ENCODE peak calls at places on chromosomes 1 and 21, in six cellular contexts. One of them, this sample, is unnamed. For H3K27me3, the result is how much of the 10 kb centered on the place peaks cover.

GRCh38 chr21:39637197-39637970 is 24.6 kb downstream of the B3GALT5 start:
- DNase-seq in prostate gland: no peak
- DNase-seq in spleen: no peak
- DNase-seq in upper lobe of left lung: no peak
- DNase-seq in Panc1: no peak
- DNase-seq in HL-60: no peak
- DNase-seq in this sample: peak

GRCh38 chr21:38806153-38806941 is 618 bp downstream of the ETS2 start:
- DNase-seq in prostate gland: no peak
- DNase-seq in spleen: peak
- DNase-seq in upper lobe of left lung: peak
- DNase-seq in Panc1: no peak
- DNase-seq in HL-60: no peak
- DNase-seq in this sample: peak

GRCh38 chr1:44775930-44776748 is 799 bp downstream of the RPS8 start:
- DNase-seq in prostate gland: no peak
- DNase-seq in spleen: peak
- DNase-seq in upper lobe of left lung: peak
- DNase-seq in Panc1: no peak
- DNase-seq in HL-60: peak
- DNase-seq in this sample: peak

GRCh38 chr21:15953551-15954116 is 223.9 kb downstream of the USP25 start:
- DNase-seq in prostate gland: no peak
- DNase-seq in spleen: no peak
- DNase-seq in upper lobe of left lung: no peak
- DNase-seq in Panc1: no peak
- DNase-seq in HL-60: no peak
- DNase-seq in this sample: no peak

GRCh38 chr1:51853360-51853759 is 25.2 kb downstream of the NRDC start:
- DNase-seq in prostate gland: no peak
- DNase-seq in spleen: no peak
- DNase-seq in upper lobe of left lung: no peak
- DNase-seq in Panc1: no peak
- DNase-seq in HL-60: no peak
- DNase-seq in this sample: no peak

GRCh38 chr21:32597205-32597604 is 11.9 kb upstream of the TCP10L start:
- DNase-seq in prostate gland: no peak
- DNase-seq in spleen: no peak
- DNase-seq in upper lobe of left lung: no peak
- DNase-seq in Panc1: peak
- DNase-seq in HL-60: no peak
- DNase-seq in this sample: no peak

GRCh38 chr1:224223819-224224714 is 41.0 kb downstream of the DEGS1 start:
- DNase-seq in prostate gland: no peak
- DNase-seq in spleen: no peak
- DNase-seq in upper lobe of left lung: no peak
- DNase-seq in Panc1: peak
- DNase-seq in HL-60: no peak
- DNase-seq in this sample: no peak

GRCh38 chr21:37337831-37338230 is 28.7 kb upstream of the DYRK1A start:
- DNase-seq in prostate gland: no peak
- DNase-seq in spleen: no peak
- DNase-seq in upper lobe of left lung: no peak
- DNase-seq in Panc1: no peak
- DNase-seq in HL-60: no peak
- DNase-seq in this sample: no peak

GRCh38 chr1:227070638-227071285 is 130.7 kb downstream of the COQ8A start:
- DNase-seq in prostate gland: no peak
- DNase-seq in spleen: no peak
- DNase-seq in upper lobe of left lung: no peak
- DNase-seq in Panc1: no peak
- DNase-seq in HL-60: no peak
- DNase-seq in this sample: no peak

GRCh38 chr1:144551107-144551542 is 41.6 kb upstream of the PPIAL4F start:
- DNase-seq in prostate gland: no peak
- DNase-seq in spleen: peak
- DNase-seq in upper lobe of left lung: peak
- DNase-seq in Panc1: no peak
- DNase-seq in HL-60: no peak
- DNase-seq in this sample: peak
- H3K4me3 ChIP-seq in prostate gland: no peak
- H3K4me3 ChIP-seq in spleen: peak
- H3K4me3 ChIP-seq in upper lobe of left lung: no peak
- H3K4me3 ChIP-seq in Panc1: peak
- H3K4me3 ChIP-seq in HL-60: peak
- H3K4me3 ChIP-seq in this sample: peak

GRCh38 chr1:32398401-32398800 is 4.2 kb upstream of the BSDC1 start:
- DNase-seq in prostate gland: no peak
- DNase-seq in spleen: no peak
- DNase-seq in upper lobe of left lung: no peak
- DNase-seq in Panc1: no peak
- DNase-seq in HL-60: no peak
- DNase-seq in this sample: no peak

GRCh38 chr1:32404956-32405355 is 10.7 kb upstream of the BSDC1 start:
- DNase-seq in prostate gland: no peak
- DNase-seq in spleen: no peak
- DNase-seq in upper lobe of left lung: no peak
- DNase-seq in Panc1: no peak
- DNase-seq in HL-60: no peak
- DNase-seq in this sample: no peak

GRCh38 chr1:32396482-32396881 is 2.2 kb upstream of the BSDC1 start:
- DNase-seq in prostate gland: no peak
- DNase-seq in spleen: no peak
- DNase-seq in upper lobe of left lung: no peak
- DNase-seq in Panc1: no peak
- DNase-seq in HL-60: no peak
- DNase-seq in this sample: no peak

GRCh38 chr1:32399853-32400252 is 5.6 kb upstream of the BSDC1 start:
- DNase-seq in prostate gland: no peak
- DNase-seq in spleen: no peak
- DNase-seq in upper lobe of left lung: no peak
- DNase-seq in Panc1: no peak
- DNase-seq in HL-60: no peak
- DNase-seq in this sample: no peak

DNA sequence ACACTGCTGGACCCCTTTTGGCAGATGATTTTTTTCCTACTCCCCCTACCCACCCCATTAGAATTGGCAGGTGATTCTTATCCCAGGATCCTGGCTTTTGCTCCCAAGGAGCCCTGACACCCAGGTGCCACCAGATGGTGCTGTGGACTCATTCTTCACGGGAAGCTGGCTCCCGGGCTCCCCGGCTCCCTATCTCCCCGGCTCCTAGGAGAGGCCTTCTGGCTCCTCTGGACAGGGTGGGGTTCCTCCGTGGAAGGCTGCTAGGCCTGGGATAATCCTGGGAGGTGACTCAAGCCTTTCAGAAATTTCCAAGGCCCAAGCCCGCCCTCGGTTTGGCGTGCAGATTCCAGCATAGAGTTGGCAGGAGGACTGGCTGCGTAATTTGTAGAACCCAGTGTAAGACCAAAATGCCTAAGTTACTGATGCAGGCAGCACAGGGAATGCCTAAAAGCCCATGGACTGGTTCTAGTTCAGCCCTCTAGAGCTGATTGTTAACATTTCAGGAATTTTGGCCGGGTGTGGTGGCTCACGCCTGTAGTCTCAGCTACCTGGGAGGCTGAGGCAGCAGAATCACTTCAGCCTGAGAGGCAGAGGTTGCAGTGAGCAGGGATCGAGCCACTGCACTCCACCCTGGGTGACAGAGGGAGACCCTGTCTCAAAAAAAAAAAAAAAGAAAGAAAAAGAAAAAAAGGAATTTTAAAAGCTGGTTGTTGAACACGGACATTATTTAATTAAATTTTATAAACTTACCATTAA is 6.8 kb upstream of the BSDC1 start:
- DNase-seq in prostate gland: peak
- DNase-seq in spleen: peak
- DNase-seq in upper lobe of left lung: peak
- DNase-seq in Panc1: no peak
- DNase-seq in HL-60: peak
- DNase-seq in this sample: peak
- TF ChIP-seq POLR2AphosphoS5 in prostate gland: peak
- TF ChIP-seq POLR2AphosphoS5 in spleen: no peak
- TF ChIP-seq POLR2AphosphoS5 in upper lobe of left lung: no peak
- TF ChIP-seq POLR2AphosphoS5 in Panc1: no peak
- TF ChIP-seq POLR2AphosphoS5 in HL-60: no peak
- TF ChIP-seq POLR2AphosphoS5 in this sample: no peak

DNA sequence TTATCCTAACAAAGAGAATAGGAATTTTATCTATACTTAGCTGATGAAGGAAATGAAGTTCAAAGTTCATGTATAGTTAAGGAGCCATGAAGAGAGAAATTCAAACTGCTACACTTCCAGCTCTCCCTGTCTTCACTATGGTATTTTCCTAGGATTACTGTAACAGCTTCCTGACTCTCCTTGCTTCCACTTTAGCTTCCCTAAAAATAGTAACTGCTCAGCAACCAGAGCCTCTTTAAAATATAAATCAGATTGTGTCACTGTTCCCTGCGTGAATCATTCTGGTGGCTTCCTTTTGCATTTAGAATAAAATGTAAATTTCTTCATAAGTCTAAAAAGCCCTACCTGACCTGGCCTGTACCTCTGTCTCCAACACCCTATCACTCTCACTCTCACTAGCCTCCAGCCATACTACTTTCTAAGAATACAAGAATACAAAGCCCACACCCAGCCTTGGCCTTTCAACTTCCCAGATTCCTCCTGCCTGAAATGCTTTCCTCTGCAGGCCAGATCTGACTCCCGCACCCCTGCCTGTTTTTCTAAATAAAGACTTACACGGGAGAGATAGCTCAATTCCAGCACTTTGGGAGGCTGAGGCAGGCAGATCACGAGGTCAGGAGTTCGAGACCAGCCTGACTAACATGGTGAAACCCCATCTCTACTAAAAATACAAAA is 30.5 kb downstream of the OR10J1 start:
- DNase-seq in prostate gland: no peak
- DNase-seq in spleen: no peak
- DNase-seq in upper lobe of left lung: no peak
- DNase-seq in Panc1: no peak
- DNase-seq in HL-60: no peak
- DNase-seq in this sample: no peak
- H3K27me3 ChIP-seq in prostate gland: under half
- H3K27me3 ChIP-seq in spleen: under half
- H3K27me3 ChIP-seq in upper lobe of left lung: under half
- H3K27me3 ChIP-seq in Panc1: under half
- H3K27me3 ChIP-seq in HL-60: under half
- H3K27me3 ChIP-seq in this sample: under half

GRCh38 chr1:109370712-109371270 is 26.9 kb downstream of the SORT1 start:
- DNase-seq in prostate gland: no peak
- DNase-seq in spleen: no peak
- DNase-seq in upper lobe of left lung: no peak
- DNase-seq in Panc1: no peak
- DNase-seq in HL-60: peak
- DNase-seq in this sample: no peak

GRCh38 chr1:109368464-109368863 is 29.3 kb downstream of the SORT1 start:
- DNase-seq in prostate gland: no peak
- DNase-seq in spleen: no peak
- DNase-seq in upper lobe of left lung: no peak
- DNase-seq in Panc1: no peak
- DNase-seq in HL-60: no peak
- DNase-seq in this sample: no peak

GRCh38 chr1:109373051-109373593 is 24.6 kb downstream of the SORT1 start:
- DNase-seq in prostate gland: no peak
- DNase-seq in spleen: no peak
- DNase-seq in upper lobe of left lung: peak
- DNase-seq in Panc1: no peak
- DNase-seq in HL-60: no peak
- DNase-seq in this sample: peak

GRCh38 chr1:109369167-109369746 is 28.5 kb downstream of the SORT1 start:
- DNase-seq in prostate gland: no peak
- DNase-seq in spleen: no peak
- DNase-seq in upper lobe of left lung: peak
- DNase-seq in Panc1: no peak
- DNase-seq in HL-60: no peak
- DNase-seq in this sample: no peak

GRCh38 chr1:109371271-109371739 is 26.4 kb downstream of the SORT1 start:
- DNase-seq in prostate gland: peak
- DNase-seq in spleen: no peak
- DNase-seq in upper lobe of left lung: peak
- DNase-seq in Panc1: no peak
- DNase-seq in HL-60: peak
- DNase-seq in this sample: no peak
- H3K4me3 ChIP-seq in prostate gland: no peak
- H3K4me3 ChIP-seq in spleen: peak
- H3K4me3 ChIP-seq in upper lobe of left lung: no peak
- H3K4me3 ChIP-seq in Panc1: no peak
- H3K4me3 ChIP-seq in HL-60: no peak
- H3K4me3 ChIP-seq in this sample: no peak

GRCh38 chr1:22689505-22689904 is 21.1 kb upstream of the EPHB2 start:
- DNase-seq in prostate gland: no peak
- DNase-seq in spleen: no peak
- DNase-seq in upper lobe of left lung: no peak
- DNase-seq in Panc1: peak
- DNase-seq in HL-60: no peak
- DNase-seq in this sample: no peak
- TF ChIP-seq POLR2AphosphoS5 in prostate gland: no peak
- TF ChIP-seq POLR2AphosphoS5 in spleen: no peak
- TF ChIP-seq POLR2AphosphoS5 in upper lobe of left lung: no peak
- TF ChIP-seq POLR2AphosphoS5 in Panc1: no peak
- TF ChIP-seq POLR2AphosphoS5 in HL-60: no peak
- TF ChIP-seq POLR2AphosphoS5 in this sample: no peak

DNA sequence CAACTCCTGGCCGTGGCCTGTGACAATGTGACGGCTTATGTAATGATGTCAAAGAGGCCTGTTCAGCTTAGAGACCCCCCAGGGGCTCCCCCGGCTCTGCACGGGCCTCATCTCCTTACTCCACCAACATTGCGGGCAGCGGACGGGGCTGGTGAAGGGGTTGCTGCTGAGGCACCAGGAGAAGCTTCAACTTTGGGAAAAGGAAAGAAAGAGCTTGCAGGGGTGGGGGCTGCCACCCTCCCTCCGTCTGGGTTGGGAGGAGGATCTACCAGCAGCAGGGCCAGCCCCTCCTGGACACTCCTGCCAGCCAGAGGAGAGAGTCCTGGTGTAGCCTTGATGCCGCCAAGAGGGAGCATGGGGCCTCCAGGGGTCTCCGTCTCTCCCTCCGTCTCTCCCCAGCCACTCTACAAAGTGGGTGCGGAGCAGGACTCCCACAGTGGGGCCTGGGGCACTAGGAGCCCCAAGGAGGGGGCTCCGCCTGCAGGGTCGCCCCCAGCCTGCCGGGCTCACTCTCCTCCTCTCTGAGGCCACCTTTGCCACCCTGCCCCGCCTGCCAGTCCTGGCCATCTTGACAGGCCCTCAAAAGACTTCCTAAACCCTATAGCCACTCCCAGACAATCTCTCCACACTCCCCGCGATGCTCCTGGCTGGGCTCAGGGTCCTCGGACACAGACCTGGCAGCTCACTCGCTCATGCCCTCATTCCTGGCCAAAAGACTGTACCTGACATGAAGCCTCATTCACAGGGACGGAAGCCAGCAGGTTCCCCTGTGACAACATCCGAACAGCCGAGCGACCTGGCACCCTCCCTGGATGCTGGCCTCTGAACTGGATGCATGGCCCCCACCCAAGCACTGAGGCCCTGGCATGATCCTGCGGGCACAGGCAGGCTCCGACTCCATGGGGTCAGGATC is 130.4 kb upstream of the ARHGEF16 start:
- DNase-seq in prostate gland: no peak
- DNase-seq in spleen: no peak
- DNase-seq in upper lobe of left lung: no peak
- DNase-seq in Panc1: no peak
- DNase-seq in HL-60: no peak
- DNase-seq in this sample: no peak
- H3K27me3 ChIP-seq in prostate gland: under half
- H3K27me3 ChIP-seq in spleen: under half
- H3K27me3 ChIP-seq in upper lobe of left lung: under half
- H3K27me3 ChIP-seq in Panc1: under half
- H3K27me3 ChIP-seq in HL-60: under half
- H3K27me3 ChIP-seq in this sample: under half

This sample was measured in transverse colon.